ENCODE peak calls at places on chromosomes 13 and 19, in six cellular contexts. W is NCI-H460, Z is NCI-H2081, A is HTR-8/SVneo, H is A549, S is stomach. J is an unnamed sample.

GRCh38 chr19:3694361-3695123 is 5.7 kb downstream of the PIP5K1C start:
- DNase-seq in A (no peak), H (no peak), Z (no peak), S (no peak), W (no peak), J (no peak)

GRCh38 chr13:44842158-44842557 is 147.1 kb downstream of the NUFIP1 start:
- DNase-seq in A (no peak), Z (no peak), S (no peak), H (no peak), W (no peak), J (no peak)

GRCh38 chr19:19745496-19746285 is 12.8 kb upstream of the ZNF14 start:
- DNase-seq in A (no peak), Z (no peak), H (no peak), S (no peak), W (no peak), J (no peak)

GRCh38 chr13:90416519-90416918 is 931.0 kb upstream of the MIR17HG start:
- DNase-seq in A (peak), H (no peak), Z (no peak), S (no peak), W (no peak), J (no peak)

GRCh38 chr13:24684600-24684998 is 4.4 kb downstream of the ATP12A start:
- DNase-seq in W (no peak), H (no peak), A (no peak), Z (no peak), S (no peak), J (no peak)

GRCh38 chr19:2577722-2578335 is 101.9 kb downstream of the GADD45B start:
- DNase-seq in H (no peak), W (no peak), S (no peak), Z (no peak), A (no peak), J (no peak)

GRCh38 chr19:45200614-45201013 is 22.0 kb downstream of the BLOC1S3 start:
- DNase-seq in W (peak), Z (no peak), S (peak), A (no peak), H (peak), J (no peak)

GRCh38 chr13:109383683-109384082 is 402.7 kb downstream of the IRS2 start:
- DNase-seq in A (peak), H (no peak), S (no peak), Z (no peak), W (no peak), J (no peak)

GRCh38 chr19:6802336-6803035 is 30.0 kb downstream of the VAV1 start:
- DNase-seq in Z (no peak), S (peak), H (peak), W (peak), A (peak), J (no peak)

GRCh38 chr19:50007947-50008346 is 17.2 kb downstream of the VRK3 start:
- DNase-seq in Z (no peak), H (no peak), W (no peak), A (no peak), S (no peak), J (no peak)

GRCh38 chr13:30216111-30216510 is 91.2 kb downstream of the KATNAL1 start:
- DNase-seq in A (no peak), S (no peak), H (no peak), W (no peak), Z (no peak), J (no peak)

GRCh38 chr13:29452773-29453574 is 142.5 kb downstream of the SLC7A1 start:
- DNase-seq in A (no peak), Z (no peak), W (no peak), S (no peak), H (no peak), J (no peak)

GRCh38 chr13:27027086-27027667 is 144.4 kb downstream of the USP12 start:
- DNase-seq in S (no peak), A (no peak), H (no peak), Z (no peak), W (no peak), J (no peak)

GRCh38 chr13:59300347-59301165 is 863.2 kb downstream of the DIAPH3 start:
- DNase-seq in A (no peak), Z (no peak), W (no peak), S (no peak), H (no peak), J (no peak)

GRCh38 chr19:43423779-43424178 is 9.1 kb downstream of the TEX101 start:
- DNase-seq in W (no peak), S (no peak), A (no peak), H (no peak), Z (no peak), J (no peak)

GRCh38 chr19:1213391-1214286 is 8.1 kb downstream of the STK11 start:
- DNase-seq in Z (no peak), A (no peak), H (no peak), S (peak), W (no peak), J (peak)

GRCh38 chr19:49689133-49690072 is at the start of gene ADM5:
- DNase-seq in W (no peak), A (no peak), S (peak), H (no peak), Z (peak), J (peak)

GRCh38 chr13:83881917-83882625 is at the start of gene SLITRK1:
- DNase-seq in W (peak), A (peak), H (peak), S (no peak), Z (peak), J (no peak)

GRCh38 chr13:96090240-96091101 is 564 bp downstream of the HS6ST3 start:
- DNase-seq in H (no peak), W (no peak), Z (peak), A (no peak), S (peak), J (no peak)

GRCh38 chr19:46487802-46488445 is 7.7 kb downstream of the PNMA8B start:
- DNase-seq in A (peak), Z (peak), S (peak), W (peak), H (peak), J (peak)

GRCh38 chr19:53879145-53880037 is 2.6 kb upstream of the PRKCG start:
- DNase-seq in A (peak), S (peak), Z (no peak), H (peak), W (peak), J (peak)

GRCh38 chr13:29952245-29952644 is 101.8 kb upstream of the UBL3 start:
- DNase-seq in H (no peak), W (no peak), A (no peak), Z (no peak), S (no peak), J (no peak)

GRCh38 chr13:50220938-50221337 is 205.7 kb downstream of the KCNRG start:
- DNase-seq in S (no peak), Z (no peak), H (no peak), W (no peak), A (no peak), J (no peak)

GRCh38 chr19:13053238-13053637 is 49.4 kb downstream of the LYL1 start:
- DNase-seq in S (no peak), A (no peak), W (no peak), Z (no peak), H (no peak), J (no peak)

GRCh38 chr13:80035096-80035495 is 305.8 kb downstream of the SPRY2 start:
- DNase-seq in Z (no peak), A (no peak), S (no peak), W (no peak), H (no peak), J (no peak)

GRCh38 chr13:85497652-85498051 is 301.6 kb downstream of the SLITRK6 start:
- DNase-seq in W (no peak), S (no peak), H (peak), A (peak), Z (no peak), J (no peak)

GRCh38 chr13:39676315-39676876 is 20.9 kb downstream of the COG6 start:
- DNase-seq in H (peak), A (peak), S (no peak), Z (peak), W (peak), J (peak)

GRCh38 chr19:9622531-9622930 is 1.5 kb upstream of the ZNF561 start:
- DNase-seq in W (no peak), Z (no peak), H (no peak), S (no peak), A (no peak), J (peak)

GRCh38 chr13:108915095-108915633 is 285.8 kb downstream of the MYO16 start:
- DNase-seq in A (no peak), Z (peak), W (peak), S (no peak), H (peak), J (no peak)

GRCh38 chr19:29922972-29923371 is 19.1 kb upstream of the URI1 start:
- DNase-seq in A (no peak), Z (no peak), H (no peak), W (no peak), S (no peak), J (no peak)

GRCh38 chr13:64817721-64818120 is 2412.4 kb downstream of the PCDH9 start:
- DNase-seq in S (no peak), Z (no peak), W (no peak), H (no peak), A (peak), J (no peak)

GRCh38 chr19:1990230-1991017 is 25.1 kb downstream of the BTBD2 start:
- DNase-seq in W (no peak), H (no peak), S (no peak), A (no peak), Z (no peak), J (no peak)

J was measured in prostate gland.